ENCODE peak calls at places on chromosomes 12 and 14, in six cellular contexts. N is K562, M is GM12878, J is endothelial cell of umbilical vein, I is HepG2, S is A549. T is an unnamed sample.

GRCh38 chr12:124684496-124684895 is 117.1 kb upstream of the NCOR2 start:
- DNase-seq in J (peak), I (no peak), N (no peak), M (no peak), S (no peak), T (no peak)

GRCh38 chr12:22437031-22437806 is 102.7 kb upstream of the ST8SIA1 start:
- DNase-seq in M (no peak), I (no peak), S (peak), J (no peak), N (no peak), T (no peak)

GRCh38 chr12:121787063-121787774 is 6.3 kb downstream of the RHOF start:
- DNase-seq in M (no peak), J (no peak), N (no peak), S (peak), I (no peak), T (no peak)

GRCh38 chr12:57868870-57869609 is 22.5 kb upstream of the CTDSP2 start:
- DNase-seq in M (no peak), I (no peak), N (no peak), J (no peak), S (no peak), T (no peak)

GRCh38 chr14:99769123-99769522 is 24.1 kb upstream of the EML1 start:
- DNase-seq in N (no peak), S (no peak), M (no peak), I (no peak), J (no peak), T (no peak)

GRCh38 chr12:51721281-51721940 is 127.1 kb downstream of the FIGNL2 start:
- DNase-seq in J (no peak), I (no peak), N (peak), M (no peak), S (no peak), T (peak)

GRCh38 chr12:121114019-121114639 is 18.5 kb upstream of the P2RX7 start:
- DNase-seq in S (no peak), J (no peak), N (no peak), M (no peak), I (no peak), T (no peak)

GRCh38 chr14:41785696-41786095 is 179.0 kb downstream of the LRFN5 start:
- DNase-seq in S (peak), I (peak), M (no peak), N (no peak), J (no peak), T (peak)

GRCh38 chr14:24238123-24238522 is 4.3 kb downstream of the TINF2 start:
- DNase-seq in I (no peak), J (no peak), N (no peak), S (no peak), M (no peak), T (no peak)

GRCh38 chr12:125983094-125983783 is 918.0 kb downstream of the AACS start:
- DNase-seq in J (no peak), I (peak), M (no peak), S (peak), N (peak), T (peak)

GRCh38 chr14:67674139-67674479 is 323 bp downstream of the VTI1B start:
- DNase-seq in J (peak), M (no peak), I (peak), S (peak), N (peak), T (peak)

GRCh38 chr14:50677527-50678063 is 9.5 kb upstream of the SAV1 start:
- DNase-seq in I (peak), J (peak), S (peak), N (no peak), M (peak), T (peak)

GRCh38 chr12:52436828-52437474 is 2.8 kb upstream of the KRT75 start:
- DNase-seq in S (no peak), M (no peak), J (no peak), N (no peak), I (no peak), T (no peak)

GRCh38 chr12:126908765-126909142 is 1358.2 kb upstream of the TMEM132C start:
- DNase-seq in S (no peak), N (no peak), J (no peak), M (no peak), I (no peak), T (no peak)

GRCh38 chr14:61268797-61269196 is 12.3 kb downstream of the TMEM30B start:
- DNase-seq in S (no peak), M (no peak), J (no peak), I (no peak), N (no peak), T (no peak)

GRCh38 chr14:49497725-49498348 is 88.3 kb downstream of the RPS29 start:
- DNase-seq in I (peak), N (peak), M (peak), J (peak), S (peak), T (peak)

GRCh38 chr14:101183376-101184103 is 280.0 kb upstream of the RTL1 start:
- DNase-seq in S (no peak), J (peak), N (peak), M (no peak), I (peak), T (no peak)

GRCh38 chr12:79174656-79175055 is 310.1 kb downstream of the SYT1 start:
- DNase-seq in S (peak), J (peak), M (no peak), I (peak), N (no peak), T (peak)

GRCh38 chr14:55936691-55937090 is 181.5 kb upstream of the PELI2 start:
- DNase-seq in M (no peak), N (no peak), I (no peak), S (no peak), J (no peak), T (no peak)

GRCh38 chr12:97181571-97182265 is 274.7 kb downstream of the NEDD1 start:
- DNase-seq in I (no peak), M (no peak), S (no peak), J (peak), N (no peak), T (no peak)

GRCh38 chr12:24803406-24804245 is 145.3 kb downstream of the BCAT1 start:
- DNase-seq in M (no peak), J (no peak), S (no peak), N (no peak), I (no peak), T (no peak)

GRCh38 chr14:66066991-66067788 is 419.0 kb upstream of the CCDC196 start:
- DNase-seq in J (no peak), N (no peak), S (no peak), M (no peak), I (no peak), T (no peak)

GRCh38 chr14:51554953-51555352 is 96.8 kb upstream of the FRMD6 start:
- DNase-seq in N (no peak), I (no peak), M (no peak), J (no peak), S (peak), T (peak)

GRCh38 chr14:105845725-105846309 is 319.4 kb downstream of the TMEM121 start:
- DNase-seq in S (no peak), M (no peak), I (no peak), N (no peak), J (no peak), T (no peak)

GRCh38 chr12:6141048-6141447 is 16.6 kb upstream of the VWF start:
- DNase-seq in S (no peak), J (peak), M (no peak), N (no peak), I (no peak), T (peak)

GRCh38 chr12:133073836-133074235 is 6.9 kb upstream of the ZNF140 start:
- DNase-seq in I (no peak), J (no peak), N (no peak), M (no peak), S (no peak), T (no peak)

GRCh38 chr12:45612044-45612794 is 117.3 kb upstream of the ARID2 start:
- DNase-seq in J (peak), N (no peak), S (no peak), I (no peak), M (no peak), T (no peak)

GRCh38 chr14:77988096-77988870 is 181.9 kb upstream of the NRXN3 start:
- DNase-seq in J (no peak), M (no peak), S (no peak), N (no peak), I (no peak), T (no peak)

GRCh38 chr14:102795060-102795925 is 18.0 kb downstream of the TRAF3 start:
- DNase-seq in N (peak), S (peak), M (no peak), I (peak), J (peak), T (peak)

GRCh38 chr12:110846615-110847566 is at the start of gene CCDC63:
- DNase-seq in M (no peak), S (peak), J (peak), N (peak), I (peak), T (peak)

GRCh38 chr12:94748726-94749421 is 98.5 kb upstream of the TMCC3 start:
- DNase-seq in M (no peak), J (no peak), N (no peak), S (no peak), I (no peak), T (no peak)

GRCh38 chr12:50003595-50003994 is 21.7 kb downstream of the RACGAP1 start:
- DNase-seq in S (no peak), N (no peak), J (peak), M (no peak), I (no peak), T (no peak)

GRCh38 chr12:88579941-88580871 is at the start of gene KITLG:
- DNase-seq in M (no peak), S (peak), I (peak), N (peak), J (peak), T (peak)

GRCh38 chr14:49461529-49462401 is 124.4 kb downstream of the RPS29 start:
- DNase-seq in M (peak), J (peak), S (peak), I (peak), N (peak), T (peak)

DNA sequence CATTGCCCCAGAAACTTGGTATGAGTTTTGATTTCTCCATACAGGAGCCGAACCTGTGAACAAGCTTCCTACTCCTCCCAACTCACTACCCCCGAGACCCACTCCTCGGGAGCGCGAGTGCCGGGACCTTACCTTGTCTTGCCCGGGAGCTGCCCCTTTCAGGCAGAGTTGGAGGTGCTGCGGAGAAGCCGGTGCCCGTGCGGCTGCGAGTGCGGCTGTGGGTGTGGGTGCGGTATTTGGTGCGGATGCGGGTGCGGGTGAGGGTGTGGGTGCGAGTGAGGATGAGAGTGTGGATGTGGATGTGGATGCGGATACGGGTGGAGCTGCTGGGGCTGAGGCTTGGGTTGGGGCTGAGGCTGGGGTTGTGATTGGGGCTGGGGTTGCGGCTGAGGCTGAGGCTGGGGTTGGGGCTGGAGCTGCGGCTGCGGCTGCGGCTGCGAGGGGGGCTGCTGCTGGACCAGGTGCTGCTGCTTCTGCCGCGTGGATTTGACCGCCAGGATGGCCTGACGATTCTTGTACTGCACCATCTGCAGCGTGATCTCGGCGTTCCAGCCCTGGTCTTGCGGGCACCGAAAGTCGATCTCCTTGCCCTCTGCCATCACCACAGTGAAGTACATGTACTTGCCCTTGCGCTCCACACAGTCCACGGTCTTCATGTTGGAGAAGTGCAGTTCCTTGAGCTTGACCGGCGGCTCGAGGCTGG is 1.0 kb downstream of the PHLDA1 start:
- DNase-seq in S (peak), J (peak), I (no peak), N (no peak), M (no peak), T (peak)
- TF ChIP-seq MYC in S (no peak), J (no peak), I (no peak), N (no peak), M (no peak), T (no peak)

GRCh38 chr12:118404876-118405521 is 28.6 kb downstream of the SUDS3 start:
- DNase-seq in I (peak), S (peak), J (peak), M (peak), N (peak), T (peak)
- TF ChIP-seq MAX in I (no peak), S (no peak), J (no peak), M (no peak), N (no peak), T (no peak)

DNA sequence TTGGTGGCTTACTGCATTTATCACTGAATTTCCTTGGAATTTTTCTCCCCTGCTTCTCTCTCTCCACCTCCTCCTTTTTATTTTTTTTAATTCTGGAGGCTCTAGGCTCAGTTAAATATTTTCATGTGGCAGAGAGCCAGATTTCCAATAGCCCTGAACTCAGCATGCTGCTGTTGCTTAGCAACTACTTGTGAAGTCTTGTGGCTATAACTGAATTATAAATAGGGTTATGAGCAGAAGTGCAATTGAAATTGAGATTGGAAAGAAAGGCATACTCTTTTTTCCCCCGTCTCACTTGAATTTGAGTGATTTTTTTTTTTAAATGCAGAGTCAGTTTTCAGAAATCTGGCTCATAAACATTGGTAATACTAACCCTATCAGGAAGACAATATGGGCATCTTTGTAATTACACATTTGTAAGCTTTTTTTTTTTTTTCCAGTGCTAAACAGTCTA is 38.3 kb downstream of the ATF7IP start:
- DNase-seq in N (no peak), I (no peak), J (peak), M (peak), S (peak), T (no peak)
- TF ChIP-seq MYC in N (no peak), I (no peak), J (no peak), M (no peak), S (no peak), T (no peak)

DNA sequence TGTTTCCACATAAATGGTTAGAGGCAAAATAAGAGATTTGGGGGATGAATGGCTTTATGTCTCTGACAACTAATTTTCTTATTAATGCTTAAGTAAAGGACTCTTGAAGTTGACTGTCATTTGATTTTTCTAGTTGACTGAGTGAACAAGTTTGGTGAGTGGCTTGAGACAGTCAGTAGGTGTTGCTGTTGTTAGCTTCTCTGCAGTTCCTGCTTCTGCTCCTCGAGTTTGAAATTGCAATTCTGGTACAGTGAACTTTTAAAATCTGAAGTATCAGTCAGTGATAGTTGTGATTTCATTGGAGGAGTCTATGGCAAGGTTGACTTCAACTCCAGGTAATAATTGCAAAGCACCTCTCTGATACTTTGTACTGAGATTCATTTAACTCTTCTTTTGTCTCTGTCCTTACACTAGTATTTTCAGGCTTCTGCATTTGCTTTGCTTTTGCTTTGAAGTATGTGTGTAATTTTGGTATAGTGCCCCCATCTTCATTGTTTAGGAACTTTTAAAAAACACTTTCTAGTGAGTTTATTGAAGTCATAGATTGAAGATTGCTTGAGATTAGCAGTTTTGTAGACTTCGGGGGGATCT is 415.5 kb downstream of the PCNX1 start:
- DNase-seq in J (peak), S (peak), N (no peak), I (no peak), M (peak), T (peak)
- TF ChIP-seq MAX in J (no peak), S (no peak), N (no peak), I (no peak), M (no peak), T (no peak)

GRCh38 chr12:102808412-102808811 is 108.6 kb downstream of the PAH start:
- DNase-seq in M (no peak), S (no peak), J (no peak), N (no peak), I (no peak), T (no peak)

GRCh38 chr12:102811125-102811737 is 105.8 kb downstream of the PAH start:
- DNase-seq in I (peak), S (peak), J (peak), N (peak), M (no peak), T (peak)

GRCh38 chr12:102806110-102806509 is 110.9 kb downstream of the PAH start:
- DNase-seq in N (no peak), I (no peak), J (no peak), S (no peak), M (no peak), T (no peak)

DNA sequence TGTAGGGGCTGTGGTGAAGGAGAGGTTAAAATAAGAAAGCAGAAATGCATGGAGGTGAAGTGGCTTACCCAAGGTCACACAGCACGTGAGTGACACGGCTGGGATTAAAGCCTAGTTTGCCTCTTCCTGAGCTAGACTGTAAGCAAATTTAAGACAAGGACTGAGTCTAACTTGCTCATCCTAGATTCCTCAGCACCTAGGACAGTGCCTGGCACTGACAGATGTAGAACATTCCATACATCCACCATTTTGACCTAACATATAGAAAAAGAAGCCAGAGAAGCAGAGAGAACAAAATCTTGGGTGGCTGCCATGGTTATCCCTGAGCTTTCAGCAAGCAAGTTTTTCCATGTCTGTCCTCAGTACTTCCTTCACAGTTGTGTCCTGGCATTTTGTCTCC is 110.5 kb downstream of the PAH start:
- DNase-seq in M (no peak), N (no peak), I (no peak), J (no peak), S (no peak), T (no peak)
- TF ChIP-seq MYC in M (no peak), N (no peak), I (no peak), J (no peak), S (no peak), T (no peak)

GRCh38 chr12:65673291-65673690 is 151.0 kb upstream of the HMGA2 start:
- DNase-seq in S (no peak), J (no peak), M (no peak), N (no peak), I (no peak), T (no peak)

GRCh38 chr12:65667932-65668331 is 156.4 kb upstream of the HMGA2 start:
- DNase-seq in N (no peak), J (no peak), M (no peak), I (no peak), S (no peak), T (no peak)

GRCh38 chr12:65672441-65672840 is 151.8 kb upstream of the HMGA2 start:
- DNase-seq in S (no peak), M (no peak), J (no peak), N (no peak), I (no peak), T (no peak)

GRCh38 chr12:65668981-65669695 is 155.1 kb upstream of the HMGA2 start:
- DNase-seq in M (no peak), I (no peak), J (no peak), N (no peak), S (no peak), T (no peak)

GRCh38 chr12:65670775-65671174 is 153.5 kb upstream of the HMGA2 start:
- DNase-seq in S (no peak), N (no peak), J (no peak), I (no peak), M (no peak), T (no peak)
- TF ChIP-seq MAX in S (no peak), N (no peak), J (no peak), I (no peak), M (no peak), T (no peak)

GRCh38 chr12:1318327-1319031 is 275.9 kb downstream of the FBXL14 start:
- DNase-seq in M (no peak), J (no peak), I (no peak), N (no peak), S (no peak), T (peak)
- TF ChIP-seq MYC in M (no peak), J (no peak), I (no peak), N (no peak), S (no peak), T (no peak)

GRCh38 chr14:34462132-34462893 is at the start of gene SPTSSA:
- DNase-seq in M (peak), N (peak), I (peak), S (peak), J (peak), T (peak)
- TF ChIP-seq MAX in M (peak), N (no peak), I (peak), S (peak), J (no peak), T (peak)

GRCh38 chr14:76820700-76821099 is 5.5 kb upstream of the LRRC74A start:
- DNase-seq in J (no peak), I (no peak), S (no peak), N (no peak), M (no peak), T (no peak)
- TF ChIP-seq MYC in J (no peak), I (no peak), S (no peak), N (no peak), M (no peak), T (no peak)